ENCODE peak calls at places on chromosomes 2 and 18, in nine cellular contexts. I, W, Q, E, U, D, Z, S and P are unnamed samples.

GRCh38 chr2:74255660-74256228 is 57.3 kb downstream of the MTHFD2 start:
- DNase-seq in Z (no peak), D (no peak), E (no peak), W (no peak), I (no peak), Q (no peak), S (no peak), U (no peak), P (no peak)

GRCh38 chr2:235165631-235166030 is 213.8 kb downstream of the SH3BP4 start:
- DNase-seq in Z (no peak), E (no peak), W (no peak), Q (no peak), S (no peak), D (no peak), U (no peak), I (no peak), P (no peak)

GRCh38 chr2:112923237-112923966 is 12.4 kb downstream of the IL37 start:
- DNase-seq in Q (no peak), E (no peak), S (no peak), W (no peak), I (no peak), Z (no peak), D (no peak), U (no peak), P (no peak)

GRCh38 chr2:218536804-218537494 is 31.2 kb downstream of the USP37 start:
- DNase-seq in U (no peak), S (no peak), I (no peak), W (no peak), D (no peak), Z (no peak), Q (no peak), E (no peak), P (peak; percentile 3)

GRCh38 chr2:3461781-3462492 is 57.4 kb downstream of the ADI1 start:
- DNase-seq in Z (peak; percentile 35), S (peak; percentile 49), Q (peak; percentile 34), D (peak; percentile 50), W (no peak), E (peak; percentile 16), I (peak; percentile 72), U (peak; percentile 70), P (peak; percentile 66)

GRCh38 chr2:201931955-201932354 is 101.7 kb upstream of the FZD7 start:
- DNase-seq in I (no peak), E (peak; percentile 75), Q (no peak), U (peak; percentile 64), S (no peak), D (no peak), Z (peak; percentile 65), W (peak; percentile 58), P (peak; percentile 11)

GRCh38 chr18:48075707-48076093 is 145.2 kb upstream of the SMAD2 start:
- DNase-seq in I (no peak), S (no peak), W (no peak), E (no peak), U (no peak), Q (no peak), Z (no peak), D (no peak), P (no peak)

GRCh38 chr2:136874258-136874657 is 108.9 kb downstream of the THSD7B start:
- DNase-seq in D (no peak), U (no peak), Q (no peak), Z (no peak), E (no peak), S (no peak), I (no peak), W (no peak), P (no peak)

GRCh38 chr18:44922968-44923367 is 242.3 kb downstream of the SETBP1 start:
- DNase-seq in U (peak; percentile 38), W (no peak), E (peak; percentile 12), I (peak; percentile 4), Q (no peak), D (no peak), S (no peak), Z (peak; percentile 36), P (peak; percentile 5)

GRCh38 chr2:178514664-178515063 is 34.4 kb downstream of the PLEKHA3 start:
- DNase-seq in E (peak; percentile 83), D (no peak), Z (peak; percentile 47), I (no peak), S (no peak), Q (peak; percentile 8), U (peak; percentile 78), W (no peak), P (peak; percentile 3)

GRCh38 chr18:2898131-2898640 is 51.4 kb downstream of the EMILIN2 start:
- DNase-seq in Z (peak; percentile 58), Q (no peak), D (no peak), W (no peak), I (no peak), U (peak; percentile 54), E (peak; percentile 51), S (no peak), P (peak; percentile 57)

GRCh38 chr2:124171472-124172063 is 146.5 kb downstream of the CNTNAP5 start:
- DNase-seq in W (no peak), Z (no peak), I (no peak), E (no peak), D (no peak), U (no peak), Q (no peak), S (no peak), P (no peak)

GRCh38 chr18:75915941-75916640 is 488.6 kb upstream of the SMIM21 start:
- DNase-seq in S (peak; percentile 71), D (no peak), U (no peak), W (no peak), Z (no peak), E (peak; percentile 33), Q (no peak), I (no peak), P (no peak)

GRCh38 chr2:197596751-197597150 is 78.6 kb downstream of the RFTN2 start:
- DNase-seq in Q (no peak), U (no peak), Z (no peak), W (no peak), S (no peak), D (no peak), E (no peak), I (no peak), P (no peak)

GRCh38 chr18:47566809-47567208 is 315.3 kb upstream of the SKOR2 start:
- DNase-seq in Q (no peak), Z (no peak), D (no peak), S (no peak), E (no peak), U (no peak), I (no peak), W (no peak), P (no peak)

GRCh38 chr18:76351961-76352581 is 143.0 kb downstream of the ZNF516 start:
- DNase-seq in U (peak; percentile 61), E (peak; percentile 52), D (peak; percentile 45), W (peak; percentile 90), Z (peak; percentile 85), S (no peak), Q (no peak), I (peak; percentile 98), P (peak; percentile 85)

GRCh38 chr2:46364797-46365457 is 67.7 kb downstream of the EPAS1 start:
- DNase-seq in S (no peak), I (peak; percentile 83), D (peak; percentile 65), Z (peak; percentile 55), U (peak; percentile 75), Q (peak; percentile 31), W (no peak), E (peak; percentile 43), P (peak; percentile 85)

GRCh38 chr2:85828725-85829124 is 60.1 kb downstream of the ST3GAL5 start:
- DNase-seq in S (no peak), I (no peak), U (no peak), D (no peak), W (no peak), Q (no peak), Z (no peak), E (no peak), P (no peak)

GRCh38 chr18:13234528-13234795 is 15.9 kb downstream of the LDLRAD4 start:
- DNase-seq in E (no peak), D (no peak), Z (no peak), W (no peak), U (no peak), I (no peak), Q (no peak), S (no peak), P (no peak)

DNA sequence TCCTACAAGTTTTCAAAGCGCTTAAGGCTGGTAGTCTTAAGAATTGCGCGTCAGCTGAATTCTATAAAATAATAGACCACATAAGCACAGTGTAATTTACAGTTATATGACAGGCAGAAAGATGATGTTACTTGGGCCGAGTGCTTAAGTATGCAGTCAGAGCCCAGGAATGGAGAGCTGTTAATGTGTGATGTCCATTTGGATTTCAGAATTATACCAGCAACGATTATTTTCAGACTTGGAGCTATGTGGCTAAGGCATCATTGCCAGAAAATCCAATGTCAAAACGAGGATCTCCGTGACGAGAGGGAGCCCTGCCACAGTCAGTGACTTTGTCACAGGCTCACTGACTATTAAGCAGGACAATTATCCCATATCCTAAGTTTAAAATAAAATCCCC is 3.4 kb downstream of the KLF7 start:
- DNase-seq in S (no peak), U (peak; percentile 39), W (no peak), Q (no peak), E (peak; percentile 81), Z (peak; percentile 62), I (peak; percentile 67), D (no peak), P (peak; percentile 46)
- H3K4me3 ChIP-seq in S (no peak overlapping the region), U (peak overlapping the region; percentile 83), W (no peak overlapping the region), Q (no peak overlapping the region), E (peak overlapping the region; percentile 96), Z (peak overlapping the region; percentile 61), I (peak overlapping the region; percentile 85), D (peak overlapping the region; percentile 68), P (peak overlapping the region; percentile 83)

DNA sequence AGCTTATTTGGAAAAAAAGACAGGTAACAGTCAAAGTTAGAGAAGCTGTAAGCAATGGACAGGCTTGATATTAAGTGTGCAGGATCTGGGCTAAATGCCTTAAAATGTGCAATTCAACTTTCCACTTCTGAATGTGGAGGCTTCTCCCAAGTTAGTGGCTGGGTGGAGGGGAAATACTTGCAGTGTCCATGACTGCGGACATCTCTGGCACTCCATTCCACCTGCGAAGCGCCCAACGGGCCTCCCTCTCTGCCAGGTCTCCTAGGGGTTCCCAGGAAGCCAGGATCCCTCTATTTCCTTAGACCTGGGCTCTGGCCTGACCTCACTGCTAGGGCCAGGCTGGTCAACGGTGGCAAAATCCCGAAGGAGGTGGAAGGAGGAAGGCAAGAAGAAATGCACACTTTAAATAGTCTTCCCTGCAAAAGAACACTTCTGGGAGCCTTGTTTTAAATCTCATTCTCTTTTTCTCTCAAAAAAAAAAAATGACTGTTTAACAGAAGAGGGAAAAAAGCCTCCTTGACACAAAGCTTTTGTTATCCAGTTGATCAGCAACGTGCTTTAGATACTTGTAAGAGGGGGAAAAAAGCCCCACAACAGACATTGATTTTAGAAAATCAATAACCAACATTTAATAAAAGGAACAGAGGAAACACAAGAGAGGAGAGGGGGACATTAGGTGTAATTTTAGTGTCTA is 5.0 kb downstream of the ZEB2 start:
- DNase-seq in Q (no peak), D (no peak), Z (no peak), W (no peak), E (no peak), U (peak; percentile 48), S (no peak), I (peak; percentile 47), P (no peak)
- H3K4me3 ChIP-seq in Q (peak overlapping the region; percentile 52), D (peak overlapping the region; percentile 70), Z (peak overlapping the region; percentile 86), W (peak overlapping the region; percentile 95), E (peak overlapping the region; percentile 73), U (peak overlapping the region; percentile 81), S (peak overlapping the region; percentile 60), I (peak overlapping the region; percentile 81), P (peak overlapping the region; percentile 84)

GRCh38 chr2:61356261-61356957 is 114.5 kb downstream of the USP34 start:
- DNase-seq in I (peak; percentile 91), Z (peak; percentile 3), W (no peak), E (peak; percentile 16), U (no peak), D (no peak), Q (no peak), S (no peak), P (no peak)
- H3K4me3 ChIP-seq in I (peak overlapping the region; percentile 20), Z (no peak overlapping the region), W (no peak overlapping the region), E (no peak overlapping the region), U (no peak overlapping the region), D (no peak overlapping the region), Q (no peak overlapping the region), S (no peak overlapping the region), P (no peak overlapping the region)

GRCh38 chr2:188787002-188787660 is 187.0 kb upstream of the COL3A1 start:
- DNase-seq in U (peak; percentile 89), Q (no peak), E (peak; percentile 93), D (no peak), W (no peak), S (no peak), I (peak; percentile 99), Z (peak; percentile 69), P (peak; percentile 88)
- H3K4me3 ChIP-seq in U (no peak overlapping the region), Q (no peak overlapping the region), E (no peak overlapping the region), D (peak overlapping the region; percentile 30), W (no peak overlapping the region), S (no peak overlapping the region), I (no peak overlapping the region), Z (peak overlapping the region; percentile 2), P (no peak overlapping the region)